ENCODE peak calls at places on chromosomes 3 and 15, in nine cellular contexts. K is HTR-8/SVneo; H is foreskin keratinocyte; C is MV-4-11; Q is GF-D8; R is heart left ventricle; J is psoas muscle; B is stimulated activated CD4-positive, alpha-beta T cell treated with anti-CD3 and anti-CD28 coated beads, Interleukin-4, amount 100 ng/mL, for 48 hours; Z is CD8-positive, alpha-beta T cell. P is an unnamed sample.

GRCh38 chr3:129827765-129828164 is 65.7 kb downstream of the TMCC1 start:
- DNase-seq in K (no peak), H (no peak), C (peak), Q (no peak), R (no peak), J (no peak), B (peak), Z (peak), P (peak)

GRCh38 chr3:153469162-153469561 is 307.1 kb downstream of the RAP2B start:
- DNase-seq in K (no peak), H (no peak), C (peak), Q (no peak), R (no peak), J (no peak), B (no peak), Z (no peak), P (no peak)

GRCh38 chr3:132342183-132342582 is 25.0 kb downstream of the ACP3 start:
- DNase-seq in K (no peak), H (no peak), C (no peak), Q (no peak), R (no peak), J (no peak), B (no peak), Z (no peak), P (no peak)

GRCh38 chr15:31200735-31201151 is 99.2 kb upstream of the TRPM1 start:
- DNase-seq in K (no peak), H (peak), C (no peak), Q (no peak), R (peak), J (peak), B (peak), Z (peak), P (no peak)

GRCh38 chr3:29914861-29915524 is 634.1 kb downstream of the RBMS3 start:
- DNase-seq in K (no peak), H (peak), C (no peak), Q (no peak), R (no peak), J (no peak), B (no peak), Z (no peak), P (no peak)

GRCh38 chr15:40958723-40959122 is 5.5 kb downstream of the CHAC1 start:
- DNase-seq in K (no peak), H (no peak), C (no peak), Q (no peak), R (no peak), J (no peak), B (no peak), Z (no peak), P (no peak)

GRCh38 chr15:57703387-57703786 is 3.1 kb upstream of the POLR2M start:
- DNase-seq in K (peak), H (peak), C (no peak), Q (no peak), R (no peak), J (no peak), B (no peak), Z (peak), P (no peak)

GRCh38 chr15:91228890-91229289 is 128.8 kb downstream of the SV2B start:
- DNase-seq in K (no peak), H (no peak), C (no peak), Q (no peak), R (no peak), J (no peak), B (no peak), Z (no peak), P (no peak)

GRCh38 chr3:194508486-194509449 is 22.0 kb upstream of the ATP13A3 start:
- DNase-seq in K (no peak), H (peak), C (peak), Q (peak), R (no peak), J (no peak), B (no peak), Z (no peak), P (no peak)

GRCh38 chr3:190911382-190911781 is 48.9 kb upstream of the GMNC start:
- DNase-seq in K (no peak), H (no peak), C (no peak), Q (no peak), R (no peak), J (no peak), B (no peak), Z (no peak), P (no peak)

GRCh38 chr15:96947296-96947695 is 616.8 kb downstream of the NR2F2 start:
- DNase-seq in K (no peak), H (no peak), C (no peak), Q (no peak), R (no peak), J (no peak), B (no peak), Z (no peak), P (no peak)

P was measured in GDM1.